ENCODE peak calls at places on chromosomes 7 and 10, in seven cellular contexts. W is dorsolateral prefrontal cortex, Q is right lobe of liver, V is kidney epithelial cell, D is cardiac muscle cell, S is AG04449, O is GM23338. B is an unnamed sample.

GRCh38 chr10:61974611-61975010 is 73.1 kb downstream of the ARID5B start:
- DNase-seq in D (peak), W (peak), Q (no peak), V (no peak), O (no peak), S (no peak), B (peak)

GRCh38 chr10:97711640-97712267 is 1.8 kb upstream of the MARVELD1 start:
- DNase-seq in W (no peak), O (no peak), S (no peak), Q (no peak), V (no peak), D (no peak), B (no peak)

GRCh38 chr7:112723416-112723815 is 66.8 kb downstream of the TMEM168 start:
- DNase-seq in V (peak), Q (no peak), O (no peak), W (no peak), S (no peak), D (no peak), B (peak)

GRCh38 chr10:20195076-20195475 is 378.8 kb downstream of the PLXDC2 start:
- DNase-seq in S (no peak), D (no peak), Q (no peak), V (no peak), O (no peak), W (no peak), B (no peak)

GRCh38 chr7:128934361-128935352 is 3.1 kb upstream of the IRF5 start:
- DNase-seq in V (no peak), D (no peak), O (no peak), Q (no peak), W (no peak), S (no peak), B (no peak)

GRCh38 chr7:68537228-68538071 is 1060.8 kb upstream of the AUTS2 start:
- DNase-seq in W (no peak), O (no peak), D (no peak), V (no peak), Q (no peak), S (no peak), B (no peak)

GRCh38 chr10:69869291-69869841 is 67.7 kb downstream of the COL13A1 start:
- DNase-seq in D (peak), O (no peak), W (no peak), Q (peak), V (no peak), S (no peak), B (no peak)

GRCh38 chr7:82209200-82209599 is 234.4 kb downstream of the CACNA2D1 start:
- DNase-seq in D (no peak), Q (no peak), W (no peak), O (no peak), V (no peak), S (no peak), B (no peak)

GRCh38 chr7:42745357-42746022 is 166.4 kb downstream of the C7orf25 start:
- DNase-seq in O (peak), V (no peak), S (no peak), W (peak), Q (no peak), D (peak), B (no peak)

GRCh38 chr10:70331486-70332268 is 47.9 kb upstream of the NPFFR1 start:
- DNase-seq in V (peak), O (peak), Q (peak), W (peak), D (peak), S (peak), B (peak)

GRCh38 chr10:127776816-127777215 is 39.8 kb downstream of the FOXI2 start:
- DNase-seq in V (no peak), D (no peak), W (no peak), Q (no peak), S (no peak), O (no peak), B (no peak)

GRCh38 chr7:34900891-34901493 is 136.3 kb downstream of the DPY19L1 start:
- DNase-seq in V (no peak), W (no peak), O (peak), S (no peak), Q (no peak), D (peak), B (no peak)

GRCh38 chr10:50674469-50675254 is 50.9 kb upstream of the SGMS1 start:
- DNase-seq in Q (no peak), D (no peak), S (no peak), W (no peak), V (no peak), O (peak), B (no peak)

GRCh38 chr10:102682441-102682840 is 31.8 kb downstream of the ARL3 start:
- DNase-seq in S (no peak), O (no peak), D (no peak), V (no peak), W (no peak), Q (no peak), B (no peak)

GRCh38 chr10:77548671-77549070 is 88.9 kb downstream of the KCNMA1 start:
- DNase-seq in V (no peak), O (no peak), S (no peak), Q (no peak), W (no peak), D (no peak), B (no peak)

GRCh38 chr10:90398551-90398950 is 459.3 kb downstream of the HTR7 start:
- DNase-seq in W (no peak), D (peak), V (no peak), S (no peak), O (no peak), Q (no peak), B (peak)

GRCh38 chr7:93883078-93883916 is 7.3 kb downstream of the TFPI2 start:
- DNase-seq in D (peak), W (no peak), Q (no peak), S (no peak), O (no peak), V (no peak), B (no peak)

GRCh38 chr10:114815751-114816150 is 5.8 kb upstream of the FHIP2A start:
- DNase-seq in O (no peak), V (no peak), S (no peak), D (no peak), Q (no peak), W (no peak), B (no peak)

GRCh38 chr7:21996641-21997040 is 50.9 kb upstream of the CDCA7L start:
- DNase-seq in V (no peak), O (no peak), S (no peak), W (no peak), D (no peak), Q (no peak), B (no peak)

GRCh38 chr10:59971915-59972314 is 65.6 kb upstream of the CCDC6 start:
- DNase-seq in D (peak), O (no peak), W (no peak), V (peak), S (no peak), Q (no peak), B (peak)

GRCh38 chr10:33612116-33612515 is 277.6 kb upstream of the NRP1 start:
- DNase-seq in Q (no peak), V (no peak), S (no peak), W (no peak), D (peak), O (no peak), B (peak)

GRCh38 chr7:127821146-127821545 is 169.2 kb downstream of the SND1 start:
- DNase-seq in Q (no peak), S (no peak), D (no peak), V (no peak), W (no peak), O (peak), B (no peak)

GRCh38 chr7:77458786-77459185 is 42.6 kb upstream of the GSAP start:
- DNase-seq in W (no peak), V (no peak), S (no peak), O (no peak), Q (no peak), D (peak), B (no peak)

GRCh38 chr10:27950165-27950564 is 48.7 kb downstream of the ODAD2 start:
- DNase-seq in W (no peak), V (no peak), S (no peak), D (no peak), O (no peak), Q (no peak), B (no peak)

GRCh38 chr10:14879801-14880193 is 1.1 kb downstream of the SUV39H2 start:
- DNase-seq in Q (no peak), D (no peak), S (no peak), V (no peak), O (peak), W (no peak), B (no peak)

DNA sequence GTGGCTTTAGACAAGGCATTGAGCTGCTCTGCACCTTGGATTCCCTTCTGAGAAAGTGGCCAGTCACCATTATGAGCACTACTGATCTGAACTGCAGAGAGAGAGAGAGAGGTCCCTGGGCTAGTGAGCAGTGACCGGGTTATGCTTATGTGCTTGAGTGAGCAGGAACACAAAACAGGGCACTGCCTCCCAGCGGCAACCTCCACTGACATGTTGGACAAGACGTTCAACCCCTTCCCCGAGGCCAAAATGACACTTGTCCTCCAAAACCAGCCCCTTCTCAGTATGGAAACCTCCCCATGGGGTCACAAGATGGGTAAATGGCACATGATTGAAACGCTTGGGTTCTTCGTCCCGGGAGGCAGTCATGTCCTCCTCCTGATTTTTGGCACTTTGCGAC is 339.4 kb upstream of the ZMIZ1 start:
- DNase-seq in V (no peak), S (no peak), W (no peak), D (no peak), Q (no peak), O (no peak), B (no peak)
- H3K4me3 ChIP-seq in V (no peak), S (no peak), W (no peak), D (no peak), Q (no peak), O (no peak), B (no peak)

DNA sequence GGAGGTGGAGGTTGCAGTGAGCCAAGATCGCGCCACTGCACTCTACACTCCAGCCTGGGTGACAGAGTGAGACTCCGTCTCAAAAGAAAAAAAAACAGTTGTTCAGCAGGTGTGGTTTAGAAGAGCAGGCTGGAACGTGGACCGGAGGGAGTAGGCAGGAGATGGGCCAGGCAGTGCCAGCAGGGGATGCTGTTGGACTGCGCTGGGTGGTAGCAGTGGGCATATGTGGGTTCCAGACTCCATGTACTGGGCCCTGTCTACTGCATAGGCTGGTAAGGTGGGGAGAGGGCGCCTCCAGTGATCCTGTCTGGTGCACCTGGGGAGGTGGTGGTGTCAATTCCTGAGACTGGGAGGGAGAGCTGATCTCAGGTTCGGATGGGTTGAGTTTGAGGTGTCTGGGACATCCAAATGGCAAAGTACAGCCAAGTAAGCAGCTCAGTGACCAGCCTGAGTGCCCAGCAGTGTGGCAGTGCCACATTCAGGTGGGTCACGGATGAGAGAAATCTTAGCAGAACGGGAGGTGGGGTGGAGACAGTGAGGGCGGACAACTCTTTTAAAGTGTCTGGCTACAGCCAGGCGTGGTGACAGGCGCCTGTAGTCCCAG is 25.9 kb downstream of the SFXN4 start:
- DNase-seq in W (peak), Q (peak), V (no peak), O (peak), D (peak), S (no peak), B (no peak)
- TF ChIP-seq CTCF in W (peak), Q (peak), V (peak), O (peak), D (peak), S (peak), B (peak)

DNA sequence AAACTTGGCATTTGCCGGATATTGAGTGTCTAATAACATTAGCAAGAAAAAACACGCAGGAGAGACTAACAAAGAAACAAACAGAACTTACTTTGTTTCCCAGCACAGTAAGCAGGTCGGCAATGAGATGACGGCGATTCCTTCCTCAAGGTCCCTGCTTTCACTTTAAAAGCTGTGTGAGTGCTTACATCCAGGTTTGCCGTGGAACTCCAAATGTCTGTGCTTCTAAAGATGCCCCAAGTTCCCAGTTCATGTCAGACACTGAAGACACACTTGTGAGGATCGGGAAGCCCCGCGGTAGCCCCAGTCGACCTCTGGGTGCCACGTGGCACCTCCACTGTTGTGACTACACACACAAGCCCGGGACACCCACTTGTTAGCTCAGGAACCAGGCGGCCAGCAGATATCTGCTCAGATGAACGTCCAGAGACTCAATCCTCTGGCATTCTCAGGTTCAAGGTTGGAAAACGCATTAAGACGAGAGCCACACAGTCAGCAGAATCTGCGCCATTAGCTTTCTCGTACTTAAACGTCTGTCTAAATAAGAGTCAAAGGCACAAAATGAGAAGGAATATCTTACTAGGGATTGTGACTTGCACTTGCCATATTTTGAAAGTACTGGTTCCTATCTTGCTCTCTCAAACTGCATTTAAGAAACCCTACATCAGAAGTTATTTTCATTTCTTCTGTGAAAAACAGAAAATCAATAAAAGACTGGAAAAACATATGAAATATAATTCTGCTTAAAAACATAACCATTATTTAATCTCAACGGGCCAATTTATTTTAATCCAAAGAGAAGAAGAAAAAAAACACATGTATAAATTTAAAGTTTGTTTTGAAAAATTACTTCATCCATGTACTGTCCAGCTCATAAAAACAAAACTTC is 207.6 kb upstream of the KLF14 start:
- DNase-seq in V (no peak), D (peak), O (no peak), W (no peak), Q (peak), S (no peak), B (no peak)
- H3K4me3 ChIP-seq in V (peak), D (no peak), O (no peak), W (peak), Q (peak), S (peak), B (peak)

GRCh38 chr10:100185364-100186252 is at the start of gene ERLIN1:
- DNase-seq in Q (peak), O (peak), V (peak), W (peak), D (peak), S (peak), B (peak)
- TF ChIP-seq CTCF in Q (no peak), O (no peak), V (no peak), W (peak), D (no peak), S (no peak), B (peak)

GRCh38 chr10:132412316-132413192 is 15.6 kb downstream of the PWWP2B start:
- DNase-seq in O (no peak), S (no peak), Q (no peak), W (no peak), V (no peak), D (no peak), B (no peak)

GRCh38 chr10:132411561-132412253 is 14.7 kb downstream of the PWWP2B start:
- DNase-seq in O (no peak), Q (no peak), W (peak), D (peak), S (no peak), V (no peak), B (no peak)

GRCh38 chr10:132410056-132410778 is 13.2 kb downstream of the PWWP2B start:
- DNase-seq in O (no peak), Q (no peak), V (no peak), D (no peak), W (no peak), S (no peak), B (no peak)

GRCh38 chr10:132409667-132410028 is 12.6 kb downstream of the PWWP2B start:
- DNase-seq in W (no peak), O (no peak), V (no peak), Q (no peak), S (no peak), D (no peak), B (no peak)

DNA sequence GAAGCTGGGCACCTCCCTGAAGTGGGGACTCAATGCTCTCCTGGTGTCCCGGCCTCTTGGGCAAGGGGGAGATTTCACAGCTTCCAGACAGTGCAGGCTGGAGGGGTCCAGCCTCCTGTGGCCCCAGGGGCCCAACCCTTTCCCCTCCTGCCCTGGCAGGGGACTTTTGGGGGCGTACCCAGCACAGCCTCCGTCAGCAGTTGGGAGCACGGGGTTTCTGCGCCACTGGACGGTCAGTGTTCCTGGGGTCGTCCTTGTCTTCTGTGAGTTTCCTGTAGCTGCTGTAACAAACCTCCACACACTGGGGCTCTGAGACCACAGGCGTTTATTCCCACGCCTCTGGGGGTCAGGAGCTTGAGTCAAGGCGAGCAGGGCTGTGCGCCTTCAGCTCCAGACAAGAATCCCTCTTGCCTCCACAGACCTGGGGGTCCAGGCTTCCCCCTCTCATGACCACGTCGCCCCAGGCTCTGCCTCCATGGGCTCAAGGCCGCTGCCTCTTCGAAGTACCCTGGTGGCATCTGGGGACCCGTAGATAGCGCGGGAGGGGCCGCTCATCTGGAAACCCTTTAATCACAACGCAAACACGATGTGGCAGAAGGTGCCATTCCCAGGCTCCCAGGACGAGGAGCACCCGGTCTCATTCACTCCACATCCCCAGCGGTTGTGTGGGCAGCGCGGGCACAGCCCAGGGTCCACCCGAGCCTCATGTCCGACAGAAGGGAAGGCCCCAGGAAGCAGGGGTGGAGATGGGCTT is 14.0 kb downstream of the PWWP2B start:
- DNase-seq in D (no peak), Q (no peak), S (no peak), V (no peak), O (no peak), W (no peak), B (no peak)
- H3K4me3 ChIP-seq in D (no peak), Q (no peak), S (no peak), V (no peak), O (no peak), W (no peak), B (no peak)

DNA sequence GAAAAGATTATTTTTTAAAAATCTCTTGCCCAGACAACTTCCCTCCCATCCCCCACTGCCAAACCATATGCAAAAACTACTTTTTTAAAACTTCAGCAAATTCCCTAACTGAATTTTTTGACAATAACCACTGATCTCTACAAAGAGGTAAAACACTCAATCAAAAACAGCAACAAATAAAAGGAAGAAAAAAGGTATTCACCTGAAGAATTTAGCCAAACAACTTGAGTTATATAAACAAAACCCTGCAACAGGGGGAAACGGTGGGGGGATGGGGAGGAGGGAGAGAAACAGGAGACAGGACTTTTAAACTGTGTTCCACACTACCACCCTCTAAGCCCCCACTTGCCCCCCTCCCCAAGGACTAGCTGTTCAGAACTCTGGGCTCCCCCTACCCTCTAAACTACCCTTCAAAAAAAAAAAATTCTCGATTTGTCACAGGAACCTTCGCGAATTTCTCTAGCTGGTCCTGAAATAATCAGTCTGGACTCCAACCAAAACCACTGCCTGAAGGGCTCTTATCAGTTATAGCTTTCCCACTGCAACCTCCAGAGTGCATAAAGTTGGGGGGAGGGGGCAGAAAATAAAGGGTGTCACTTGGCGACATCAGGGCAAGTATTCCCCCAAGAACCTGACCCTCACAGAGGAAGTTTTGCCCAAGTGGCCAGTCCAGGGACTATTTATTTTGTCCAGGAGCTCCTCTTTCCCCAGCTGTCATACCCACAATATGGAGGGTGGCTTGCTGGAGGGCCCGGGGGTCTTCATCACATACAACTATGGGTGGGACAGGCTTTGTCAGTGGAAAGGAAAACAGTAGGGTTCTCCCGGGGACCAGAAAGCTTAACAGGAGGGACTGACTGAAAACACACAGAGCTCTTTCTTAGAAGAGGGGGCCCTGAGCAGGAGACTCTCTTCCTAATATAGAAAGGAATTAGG is 1.4 kb downstream of the UBE2H start:
- DNase-seq in W (no peak), S (no peak), D (peak), Q (no peak), O (peak), V (no peak), B (no peak)
- TF ChIP-seq CTCF in W (no peak), S (no peak), D (no peak), Q (no peak), O (no peak), V (no peak), B (no peak)

B was measured in astrocyte of the cerebellum.